ENCODE peak calls at places on chromosomes 13 and 19, in five cellular contexts. C is HS-5; O is heart right ventricle; P is activated naive CD4-positive, alpha-beta T cell treated with anti-CD3 and anti-CD28 coated beads, Interleukin-2, amount 50 U/mL, for 16 hours; F is GM04504. A is an unnamed sample.

GRCh38 chr13:105139380-105140285 is 1395.8 kb downstream of the EFNB2 start:
- DNase-seq in C (no peak), O (peak), P (peak), F (no peak), A (no peak)

GRCh38 chr19:46654621-46655152 is 6.3 kb downstream of the DACT3 start:
- DNase-seq in C (no peak), O (no peak), P (no peak), F (no peak), A (no peak)

GRCh38 chr13:76754414-76754813 is 131.8 kb downstream of the KCTD12 start:
- DNase-seq in C (no peak), O (no peak), P (no peak), F (no peak), A (peak)

GRCh38 chr13:38954844-38955243 is 35.8 kb downstream of the STOML3 start:
- DNase-seq in C (no peak), O (no peak), P (no peak), F (no peak), A (no peak)

GRCh38 chr13:26749285-26749684 is 11.3 kb downstream of the GPR12 start:
- DNase-seq in C (no peak), O (no peak), P (no peak), F (no peak), A (no peak)

GRCh38 chr13:70249332-70250064 is 141.2 kb upstream of the KLHL1 start:
- DNase-seq in C (peak), O (no peak), P (no peak), F (no peak), A (no peak)

GRCh38 chr13:20940083-20940482 is 37.5 kb upstream of the XPO4 start:
- DNase-seq in C (no peak), O (no peak), P (no peak), F (peak), A (no peak)

GRCh38 chr19:39104104-39104708 is 20.0 kb downstream of the ACP7 start:
- DNase-seq in C (no peak), O (no peak), P (no peak), F (no peak), A (no peak)

GRCh38 chr19:46603195-46603637 is 2.1 kb downstream of the CALM3 start:
- DNase-seq in C (no peak), O (no peak), P (no peak), F (no peak), A (no peak)

GRCh38 chr13:99803141-99803540 is 168.4 kb downstream of the ZIC5 start:
- DNase-seq in C (no peak), O (no peak), P (no peak), F (no peak), A (no peak)

GRCh38 chr19:3115916-3116602 is 19.8 kb upstream of the GNA15 start:
- DNase-seq in C (no peak), O (no peak), P (no peak), F (no peak), A (no peak)

GRCh38 chr13:36345438-36346221 is 564 bp downstream of the SPART start:
- DNase-seq in C (no peak), O (peak), P (peak), F (peak), A (peak)

GRCh38 chr19:35673121-35673804 is 6.9 kb downstream of the UPK1A start:
- DNase-seq in C (peak), O (peak), P (peak), F (peak), A (peak)

GRCh38 chr13:43237616-43238015 is 214.2 kb downstream of the DNAJC15 start:
- DNase-seq in C (no peak), O (no peak), P (no peak), F (no peak), A (no peak)

GRCh38 chr19:1183543-1184172 is 9.6 kb upstream of the SBNO2 start:
- DNase-seq in C (no peak), O (no peak), P (no peak), F (no peak), A (peak)

GRCh38 chr19:49812452-49812996 is 568 bp downstream of the FUZ start:
- DNase-seq in C (no peak), O (no peak), P (no peak), F (no peak), A (no peak)

GRCh38 chr19:14091086-14091884 is 734 bp upstream of the SAMD1 start:
- DNase-seq in C (peak), O (no peak), P (peak), F (no peak), A (peak)

GRCh38 chr13:40981361-40981760 is 37.8 kb downstream of the ELF1 start:
- DNase-seq in C (no peak), O (no peak), P (no peak), F (no peak), A (peak)

GRCh38 chr19:58089846-58090245 is 8.2 kb downstream of the ZSCAN18 start:
- DNase-seq in C (no peak), O (no peak), P (no peak), F (no peak), A (no peak)

GRCh38 chr13:113935081-113935511 is 38.8 kb downstream of the C13orf46 start:
- DNase-seq in C (no peak), O (no peak), P (no peak), F (no peak), A (peak)

GRCh38 chr13:40236566-40237168 is 429.8 kb downstream of the FOXO1 start:
- DNase-seq in C (no peak), O (no peak), P (no peak), F (no peak), A (no peak)

GRCh38 chr13:39688699-39689405 is 33.4 kb downstream of the COG6 start:
- DNase-seq in C (no peak), O (no peak), P (no peak), F (no peak), A (no peak)

GRCh38 chr13:74889321-74889720 is 592.6 kb downstream of the TBC1D4 start:
- DNase-seq in C (no peak), O (no peak), P (no peak), F (no peak), A (peak)

GRCh38 chr19:38429055-38429810 is 3.2 kb upstream of the RASGRP4 start:
- DNase-seq in C (no peak), O (no peak), P (peak), F (no peak), A (no peak)

GRCh38 chr19:41691268-41691970 is 3.3 kb upstream of the CEACAM7 start:
- DNase-seq in C (no peak), O (no peak), P (no peak), F (no peak), A (peak)

GRCh38 chr13:65553328-65553727 is 1676.8 kb downstream of the PCDH9 start:
- DNase-seq in C (no peak), O (no peak), P (no peak), F (no peak), A (no peak)

GRCh38 chr19:1377176-1377964 is 6.3 kb upstream of the NDUFS7 start:
- DNase-seq in C (no peak), O (no peak), P (no peak), F (no peak), A (no peak)

GRCh38 chr13:33265133-33265532 is 20.4 kb downstream of the STARD13 start:
- DNase-seq in C (no peak), O (no peak), P (no peak), F (no peak), A (no peak)

GRCh38 chr13:89457977-89458376 is 1786.8 kb downstream of the SLITRK5 start:
- DNase-seq in C (peak), O (no peak), P (no peak), F (no peak), A (peak)

GRCh38 chr19:3821857-3822364 is 35.7 kb upstream of the MATK start:
- DNase-seq in C (no peak), O (peak), P (peak), F (no peak), A (peak)

GRCh38 chr19:15614507-15615379 is at the start of gene CYP4F8:
- DNase-seq in C (no peak), O (no peak), P (no peak), F (no peak), A (no peak)

GRCh38 chr19:35843676-35844481 is 8.4 kb downstream of the NPHS1 start:
- DNase-seq in C (no peak), O (no peak), P (no peak), F (no peak), A (no peak)

GRCh38 chr13:38213307-38213706 is 136.3 kb upstream of the UFM1 start:
- DNase-seq in C (peak), O (no peak), P (no peak), F (peak), A (no peak)

GRCh38 chr13:24557121-24557520 is 44.5 kb upstream of the PARP4 start:
- DNase-seq in C (no peak), O (no peak), P (no peak), F (no peak), A (no peak)